ENCODE peak calls at places on chromosomes 3 and 15, in six cellular contexts. W is kidney, A is stomach, I is WTC11, J is fibroblast of pulmonary artery, H is endothelial cell of umbilical vein. C is an unnamed sample.

GRCh38 chr3:111667621-111668239 is 72.6 kb upstream of the ZBED2 start:
- DNase-seq in W (no peak), A (no peak), I (no peak), J (peak; percentile 50), H (peak; percentile 50), C (peak; percentile 83)

GRCh38 chr3:191331443-191331842 is 1.1 kb upstream of the UTS2B start:
- DNase-seq in W (no peak), A (no peak), I (no peak), J (peak; percentile 54), H (peak; percentile 70), C (no peak)

GRCh38 chr15:67762610-67763368 is 62.5 kb upstream of the SKOR1 start:
- DNase-seq in W (no peak), A (no peak), I (no peak), J (no peak), H (no peak), C (no peak)

GRCh38 chr3:63492464-63492863 is 160.0 kb upstream of the SNTN start:
- DNase-seq in W (no peak), A (no peak), I (no peak), J (no peak), H (no peak), C (no peak)

GRCh38 chr3:187401861-187402260 is 33.7 kb downstream of the RTP4 start:
- DNase-seq in W (no peak), A (no peak), I (no peak), J (no peak), H (no peak), C (no peak)

GRCh38 chr3:20857636-20858035 is 671.6 kb upstream of the SGO1 start:
- DNase-seq in W (no peak), A (no peak), I (no peak), J (peak; percentile 22), H (no peak), C (no peak)

GRCh38 chr3:13301295-13301987 is 118.7 kb downstream of the NUP210 start:
- DNase-seq in W (peak; percentile 37), A (no peak), I (peak; percentile 74), J (peak; percentile 50), H (no peak), C (peak; percentile 81)

GRCh38 chr3:169232863-169233262 is 430.6 kb downstream of the MECOM start:
- DNase-seq in W (no peak), A (no peak), I (no peak), J (peak; percentile 81), H (peak; percentile 92), C (no peak)

GRCh38 chr3:195003006-195003892 is 267.7 kb downstream of the XXYLT1 start:
- DNase-seq in W (no peak), A (no peak), I (no peak), J (peak; percentile 78), H (no peak), C (no peak)

GRCh38 chr3:179853176-179853575 is 183.6 kb downstream of the PEX5L start:
- DNase-seq in W (no peak), A (no peak), I (no peak), J (peak; percentile 33), H (no peak), C (no peak)

GRCh38 chr3:129118745-129119144 is 2.9 kb downstream of the RAB43 start:
- DNase-seq in W (no peak), A (no peak), I (no peak), J (no peak), H (peak; percentile 27), C (no peak)

GRCh38 chr3:31653464-31653863 is 120.7 kb downstream of the STT3B start:
- DNase-seq in W (no peak), A (no peak), I (no peak), J (no peak), H (no peak), C (no peak)

GRCh38 chr3:165256554-165256953 is 60.4 kb upstream of the SLITRK3 start:
- DNase-seq in W (no peak), A (no peak), I (no peak), J (no peak), H (no peak), C (no peak)

GRCh38 chr3:165259518-165260193 is 63.5 kb upstream of the SLITRK3 start:
- DNase-seq in W (no peak), A (no peak), I (no peak), J (peak; percentile 59), H (no peak), C (no peak)

DNA sequence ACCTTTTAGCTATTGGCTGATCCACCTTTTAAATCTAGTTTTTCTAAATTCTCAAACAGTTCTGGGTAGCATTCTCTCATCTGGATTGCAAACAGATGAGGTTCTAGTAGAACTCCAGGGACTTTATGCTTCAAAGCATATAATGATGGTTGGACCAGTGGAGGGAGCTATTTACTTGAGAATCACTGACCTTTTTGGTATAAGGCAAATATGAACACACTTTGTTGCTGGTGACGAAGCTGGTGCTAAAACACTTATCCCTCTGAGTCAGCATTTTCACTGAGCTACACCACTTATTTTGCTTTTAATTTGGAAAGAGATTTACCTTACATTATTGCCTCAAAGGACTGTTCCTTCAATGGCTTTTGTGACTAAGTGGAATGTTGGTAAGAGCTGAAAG is 58.6 kb upstream of the SLITRK3 start:
- DNase-seq in W (no peak), A (no peak), I (no peak), J (peak; percentile 45), H (no peak), C (no peak)
- TF ChIP-seq CTCF in W (peak; percentile 12), A (no peak), I (no peak), J (peak; percentile 27), H (no peak), C (no peak)

GRCh38 chr3:117104381-117104780 is 394.8 kb downstream of the TUSC7 start:
- DNase-seq in W (no peak), A (no peak), I (no peak), J (no peak), H (no peak), C (no peak)
- TF ChIP-seq CTCF in W (no peak), A (no peak), I (no peak), J (no peak), H (no peak), C (no peak)

DNA sequence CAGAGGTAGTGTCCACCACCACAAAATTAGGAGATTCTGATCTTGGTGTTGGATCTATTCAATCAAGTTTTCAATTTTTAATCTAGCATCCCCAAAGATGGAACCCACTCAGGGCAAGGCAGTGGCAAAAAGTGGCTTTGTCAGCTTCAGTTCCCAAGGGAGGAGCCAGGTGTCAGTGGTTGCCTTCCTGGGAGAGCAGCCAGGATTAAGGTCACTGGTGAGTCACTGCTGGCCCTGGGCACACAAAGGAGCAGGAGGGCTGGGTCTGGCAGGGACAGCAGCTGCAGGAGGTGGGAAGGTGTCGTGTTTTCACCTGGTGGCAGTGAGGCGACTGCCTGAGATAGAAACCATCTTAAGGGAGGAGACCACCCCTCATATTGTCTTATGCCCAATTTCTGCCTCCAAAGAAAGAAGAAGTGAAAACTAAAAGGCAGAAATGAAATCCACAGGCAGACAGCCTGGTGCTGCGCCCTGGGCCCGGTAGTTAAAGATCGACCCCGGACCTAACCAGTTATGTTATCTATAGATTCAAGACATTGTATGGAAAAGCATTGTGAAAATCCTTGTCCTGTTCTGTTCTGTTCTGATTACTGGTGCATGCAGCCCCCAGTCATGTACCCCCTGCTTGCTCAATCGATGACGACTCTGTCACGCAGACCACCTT is 5.9 kb upstream of the KLHL25 start:
- DNase-seq in W (peak; percentile 84), A (peak; percentile 91), I (no peak), J (peak; percentile 39), H (no peak), C (no peak)
- TF ChIP-seq CTCF in W (peak; percentile 36), A (peak; percentile 22), I (no peak), J (no peak), H (no peak), C (no peak)

DNA sequence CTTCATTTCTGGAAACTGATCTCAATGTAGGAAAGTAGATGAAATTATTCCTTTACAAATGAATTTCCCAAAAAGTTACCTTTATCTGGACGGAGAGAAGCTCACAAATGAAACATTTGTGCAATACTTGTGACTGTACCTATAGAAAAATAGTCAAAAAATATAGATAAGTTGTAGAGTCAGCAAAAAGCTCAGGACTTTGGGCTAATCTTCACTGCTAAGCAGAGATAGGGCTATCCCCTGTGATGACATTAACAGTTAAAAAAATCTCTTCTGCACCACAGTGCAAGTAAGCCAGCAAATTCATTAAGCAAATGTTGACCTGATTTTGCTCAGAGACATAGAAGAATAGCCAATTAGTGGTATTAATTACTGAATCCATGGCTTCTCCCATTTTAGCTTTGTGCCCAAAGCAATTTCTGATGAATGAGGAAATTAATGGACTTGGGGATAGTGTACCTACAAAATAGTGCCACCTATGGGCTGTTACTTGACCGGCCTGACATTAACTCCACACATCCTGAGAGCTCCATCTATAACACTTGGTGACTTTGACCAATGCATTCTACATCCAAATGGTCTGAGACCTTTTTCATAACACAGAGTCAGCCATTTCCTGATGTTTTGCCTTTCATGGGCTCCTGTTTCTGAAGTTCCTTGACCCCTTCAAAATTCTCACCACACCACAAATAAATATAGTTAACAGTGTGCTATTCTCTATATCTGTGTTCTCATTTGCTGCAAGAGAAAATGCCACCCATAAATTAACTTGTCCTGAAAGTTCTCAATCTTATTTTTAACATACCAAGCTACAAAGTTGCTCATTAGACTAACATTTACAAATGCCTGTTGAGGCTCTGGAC is 105.0 kb downstream of the SSR3 start:
- DNase-seq in W (no peak), A (no peak), I (peak; percentile 18), J (peak; percentile 62), H (peak; percentile 67), C (no peak)
- TF ChIP-seq CTCF in W (peak; percentile 34), A (peak; percentile 49), I (peak; percentile 40), J (peak; percentile 75), H (peak; percentile 59), C (peak; percentile 65)

DNA sequence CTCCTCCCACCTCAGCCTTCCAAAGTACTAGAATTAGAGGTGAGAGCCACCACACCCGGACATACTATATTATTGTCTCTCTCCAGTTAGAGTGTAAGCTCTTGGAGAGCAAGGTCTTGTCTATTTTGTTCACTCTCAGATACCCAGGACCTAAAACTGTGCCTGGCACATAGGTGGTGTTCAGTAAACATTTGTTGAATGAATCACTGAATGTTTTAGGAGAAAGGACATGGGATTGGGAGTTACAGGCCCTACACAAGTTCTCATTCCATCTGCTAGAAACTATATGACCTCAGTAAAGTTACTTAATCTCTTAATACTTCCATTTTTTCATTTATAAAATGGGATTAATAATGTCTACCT is 1.5 kb upstream of the ATR start:
- DNase-seq in W (no peak), A (no peak), I (no peak), J (no peak), H (no peak), C (no peak)
- TF ChIP-seq CTCF in W (no peak), A (no peak), I (no peak), J (no peak), H (no peak), C (no peak)

DNA sequence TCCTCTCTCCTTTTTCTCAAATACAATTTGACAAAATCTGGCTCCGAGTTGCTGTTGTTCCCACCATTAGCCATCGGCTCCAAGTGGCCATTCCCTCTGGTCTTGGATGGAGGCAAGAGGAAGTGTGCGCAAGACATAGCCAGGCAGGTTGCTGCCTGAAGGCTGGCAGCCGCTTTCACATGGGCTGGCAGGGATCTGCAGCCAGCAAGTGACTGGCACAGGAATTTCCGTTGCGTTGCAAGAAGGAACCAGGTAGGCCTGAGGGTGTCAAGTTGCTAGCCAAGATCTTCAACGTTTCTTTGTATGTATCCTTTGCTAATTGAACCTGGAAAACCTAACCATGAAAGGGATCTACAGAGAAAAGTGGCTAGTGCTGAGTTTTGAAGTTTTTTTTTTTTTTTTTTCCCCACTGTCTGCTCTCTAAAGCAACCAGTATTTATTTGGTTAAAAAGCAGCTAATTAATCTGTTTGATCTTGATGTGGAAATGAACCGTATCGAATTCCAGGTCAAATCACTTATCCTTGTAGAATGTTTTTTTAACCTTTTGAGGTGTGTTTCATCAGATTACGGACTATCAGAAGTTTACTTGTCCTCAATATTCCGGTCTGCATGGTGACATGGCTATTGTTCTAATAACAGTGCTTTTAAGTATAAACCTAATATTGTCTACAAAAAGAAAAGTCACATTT is 117.1 kb downstream of the FNDC3B start:
- DNase-seq in W (peak; percentile 82), A (peak; percentile 85), I (peak; percentile 35), J (no peak), H (no peak), C (no peak)
- TF ChIP-seq CTCF in W (no peak), A (no peak), I (no peak), J (no peak), H (no peak), C (no peak)

GRCh38 chr3:143763568-143764162 is 84.6 kb downstream of the SLC9A9 start:
- DNase-seq in W (no peak), A (no peak), I (no peak), J (peak; percentile 45), H (peak; percentile 38), C (no peak)
- TF ChIP-seq CTCF in W (no peak), A (no peak), I (no peak), J (peak; percentile 48), H (peak; percentile 22), C (no peak)

C was measured in CD14-positive monocyte.